ENCODE peak calls at places on chromosomes 3 and 15, in eight cellular contexts. J, H, R, O, W, K, Q and M are unnamed samples.
A peak's percentile ranks its signal among the peaks of the same experiment; 100 is the strongest.

GRCh38 chr3:9276761-9277370 is 27.4 kb upstream of the SRGAP3 start:
- DNase-seq in J (no peak), H (no peak), R (no peak), O (no peak), W (no peak), K (no peak), Q (no peak), M (no peak)

GRCh38 chr3:20039765-20040475 is at the start of gene KAT2B:
- DNase-seq in J (peak; percentile 81), H (peak; percentile 71), R (peak; percentile 78), O (peak; percentile 82), W (peak; percentile 85), K (peak; percentile 82), Q (peak; percentile 79), M (peak; percentile 95)

GRCh38 chr15:88834211-88834812 is 31.1 kb downstream of the ACAN start:
- DNase-seq in J (no peak), H (peak; percentile 91), R (peak; percentile 39), O (no peak), W (peak; percentile 22), K (peak; percentile 30), Q (no peak), M (peak; percentile 87)

GRCh38 chr3:192772495-192772894 is 45.2 kb upstream of the FGF12 start:
- DNase-seq in J (no peak), H (peak; percentile 77), R (peak; percentile 17), O (peak; percentile 35), W (no peak), K (peak; percentile 44), Q (no peak), M (no peak)

GRCh38 chr15:35092846-35093245 is 7.8 kb upstream of the NANOGP8 start:
- DNase-seq in J (no peak), H (no peak), R (no peak), O (no peak), W (no peak), K (no peak), Q (no peak), M (no peak)

GRCh38 chr3:130699765-130700164 is 46.9 kb downstream of the PIK3R4 start:
- DNase-seq in J (no peak), H (peak; percentile 69), R (no peak), O (peak; percentile 7), W (no peak), K (no peak), Q (no peak), M (no peak)

GRCh38 chr15:42345502-42345901 is 13.8 kb upstream of the CAPN3 start:
- DNase-seq in J (no peak), H (no peak), R (no peak), O (no peak), W (no peak), K (no peak), Q (no peak), M (no peak)

GRCh38 chr15:56291741-56292140 is 48.1 kb upstream of the RFX7 start:
- DNase-seq in J (no peak), H (no peak), R (no peak), O (no peak), W (no peak), K (no peak), Q (no peak), M (no peak)

GRCh38 chr3:74465652-74466415 is 148.6 kb downstream of the CNTN3 start:
- DNase-seq in J (no peak), H (no peak), R (no peak), O (no peak), W (no peak), K (no peak), Q (no peak), M (no peak)

GRCh38 chr15:64865126-64865997 is 23.6 kb downstream of the PLEKHO2 start:
- DNase-seq in J (no peak), H (no peak), R (no peak), O (no peak), W (no peak), K (no peak), Q (no peak), M (no peak)

GRCh38 chr3:104825116-104825515 is 541.6 kb upstream of the ALCAM start:
- DNase-seq in J (no peak), H (peak; percentile 83), R (no peak), O (no peak), W (no peak), K (no peak), Q (no peak), M (no peak)

GRCh38 chr15:68098465-68098864 is 44.4 kb downstream of the PIAS1 start:
- DNase-seq in J (no peak), H (no peak), R (no peak), O (no peak), W (no peak), K (no peak), Q (no peak), M (no peak)

GRCh38 chr15:99424978-99425665 is 140.7 kb upstream of the MEF2A start:
- DNase-seq in J (peak; percentile 43), H (no peak), R (no peak), O (no peak), W (no peak), K (peak; percentile 80), Q (peak; percentile 58), M (peak; percentile 87)

GRCh38 chr15:81914734-81915234 is 131.0 kb downstream of the MEX3B start:
- DNase-seq in J (no peak), H (no peak), R (no peak), O (peak; percentile 12), W (no peak), K (peak; percentile 52), Q (no peak), M (no peak)

GRCh38 chr15:70701891-70702568 is 61.3 kb downstream of the UACA start:
- DNase-seq in J (no peak), H (no peak), R (no peak), O (no peak), W (no peak), K (peak; percentile 38), Q (no peak), M (no peak)

GRCh38 chr3:46811615-46812236 is 51.5 kb downstream of the MYL3 start:
- DNase-seq in J (no peak), H (peak; percentile 91), R (no peak), O (peak; percentile 71), W (no peak), K (no peak), Q (no peak), M (no peak)

GRCh38 chr3:159899198-159899597 is 89.4 kb upstream of the IL12A start:
- DNase-seq in J (no peak), H (no peak), R (no peak), O (no peak), W (no peak), K (no peak), Q (no peak), M (no peak)

GRCh38 chr3:38834110-38834509 is 18.1 kb upstream of the SCN10A start:
- DNase-seq in J (peak; percentile 58), H (peak; percentile 60), R (no peak), O (no peak), W (peak; percentile 30), K (peak; percentile 63), Q (peak; percentile 25), M (peak; percentile 40)

GRCh38 chr3:50575372-50575771 is 6.0 kb downstream of the HEMK1 start:
- DNase-seq in J (no peak), H (no peak), R (no peak), O (no peak), W (no peak), K (no peak), Q (no peak), M (no peak)

GRCh38 chr3:7484636-7485035 is 623.7 kb downstream of the GRM7 start:
- DNase-seq in J (no peak), H (no peak), R (no peak), O (no peak), W (no peak), K (no peak), Q (no peak), M (no peak)

GRCh38 chr15:85289677-85290365 is 90.6 kb upstream of the AKAP13 start:
- DNase-seq in J (no peak), H (peak; percentile 75), R (peak; percentile 31), O (peak; percentile 13), W (peak; percentile 44), K (peak; percentile 45), Q (no peak), M (no peak)

GRCh38 chr3:62161306-62161705 is 212.0 kb downstream of the FEZF2 start:
- DNase-seq in J (no peak), H (no peak), R (no peak), O (no peak), W (no peak), K (peak; percentile 47), Q (no peak), M (peak; percentile 30)

GRCh38 chr3:2362122-2362521 is 263.5 kb downstream of the CNTN4 start:
- DNase-seq in J (no peak), H (no peak), R (no peak), O (no peak), W (no peak), K (no peak), Q (no peak), M (no peak)